ENCODE peak calls at places on chromosomes 7 and 10, in eight cellular contexts. O, J, D, G, F, B, A and Q are unnamed samples.

GRCh38 chr10:4672199-4672598 is 153.8 kb upstream of the AKR1E2 start:
- DNase-seq in O (no peak), J (no peak), D (no peak), G (peak), F (no peak), B (no peak), A (no peak), Q (no peak)

GRCh38 chr7:139773372-139773771 is 4.4 kb downstream of the HIPK2 start:
- DNase-seq in O (no peak), J (no peak), D (no peak), G (no peak), F (no peak), B (no peak), A (no peak), Q (no peak)

GRCh38 chr10:90969947-90970673 is 49.2 kb upstream of the ANKRD1 start:
- DNase-seq in O (no peak), J (no peak), D (peak), G (peak), F (no peak), B (peak), A (no peak), Q (no peak)

GRCh38 chr10:9712393-9712792 is 1305.3 kb upstream of the CELF2 start:
- DNase-seq in O (no peak), J (no peak), D (no peak), G (no peak), F (no peak), B (no peak), A (no peak), Q (no peak)

GRCh38 chr7:87507446-87507845 is 32.0 kb upstream of the ABCB4 start:
- DNase-seq in O (no peak), J (no peak), D (peak), G (no peak), F (no peak), B (no peak), A (no peak), Q (no peak)

GRCh38 chr7:94289071-94289470 is 105.6 kb upstream of the COL1A2 start:
- DNase-seq in O (no peak), J (no peak), D (peak), G (peak), F (no peak), B (peak), A (peak), Q (no peak)

GRCh38 chr7:144001543-144001942 is 1.4 kb downstream of the OR6B1 start:
- DNase-seq in O (no peak), J (no peak), D (no peak), G (no peak), F (no peak), B (no peak), A (no peak), Q (no peak)

GRCh38 chr10:88064608-88065383 is 201.4 kb downstream of the PTEN start:
- DNase-seq in O (no peak), J (peak), D (no peak), G (no peak), F (peak), B (peak), A (no peak), Q (peak)

GRCh38 chr7:107865956-107866775 is 24.8 kb upstream of the DLD start:
- DNase-seq in O (no peak), J (no peak), D (peak), G (peak), F (peak), B (no peak), A (no peak), Q (no peak)

GRCh38 chr10:32489935-32490334 is 44.0 kb downstream of the CCDC7 start:
- DNase-seq in O (no peak), J (no peak), D (no peak), G (no peak), F (no peak), B (peak), A (no peak), Q (no peak)

GRCh38 chr7:116166167-116166566 is 44.2 kb upstream of the TES start:
- DNase-seq in O (no peak), J (no peak), D (peak), G (no peak), F (no peak), B (peak), A (no peak), Q (no peak)

GRCh38 chr10:31620236-31621151 is 301.5 kb downstream of the ZEB1 start:
- DNase-seq in O (no peak), J (no peak), D (no peak), G (no peak), F (no peak), B (peak), A (peak), Q (no peak)

GRCh38 chr7:33446551-33446950 is 317.2 kb downstream of the BBS9 start:
- DNase-seq in O (no peak), J (no peak), D (no peak), G (no peak), F (no peak), B (no peak), A (no peak), Q (no peak)

GRCh38 chr7:114678116-114678515 is 243.8 kb upstream of the MDFIC start:
- DNase-seq in O (no peak), J (no peak), D (no peak), G (peak), F (no peak), B (no peak), A (no peak), Q (no peak)

GRCh38 chr7:35714862-35715261 is 19.9 kb upstream of the HERPUD2 start:
- DNase-seq in O (no peak), J (no peak), D (peak), G (no peak), F (no peak), B (no peak), A (no peak), Q (no peak)

GRCh38 chr7:69817096-69817495 is 218.8 kb downstream of the AUTS2 start:
- DNase-seq in O (no peak), J (no peak), D (no peak), G (no peak), F (no peak), B (peak), A (no peak), Q (no peak)

GRCh38 chr7:11341285-11341944 is 367.7 kb downstream of the PHF14 start:
- DNase-seq in O (no peak), J (no peak), D (peak), G (no peak), F (no peak), B (peak), A (no peak), Q (no peak)

GRCh38 chr10:15898046-15898445 is 37.7 kb upstream of the MINDY3 start:
- DNase-seq in O (no peak), J (no peak), D (peak), G (peak), F (no peak), B (peak), A (peak), Q (no peak)

GRCh38 chr10:42864575-42864974 is 82.0 kb downstream of the BMS1 start:
- DNase-seq in O (no peak), J (no peak), D (peak), G (peak), F (no peak), B (no peak), A (no peak), Q (no peak)